ENCODE peak calls at places on chromosomes 7 and 10, in eight cellular contexts. Q is midbrain; S is tibial artery; M is NCI-H82; Y is nephron progenitor cell; J is GM10248; Z is activated CD4-positive, CD25-positive, alpha-beta regulatory T cell treated with anti-CD3 and anti-CD28 coated beads, Interleukin-2, amount 50 U/mL, for 16 hours; I is anterior cingulate cortex. F is an unnamed sample.

GRCh38 chr10:125284875-125285597 is 124.7 kb upstream of the CTBP2 start:
- DNase-seq in S (no peak), Q (no peak), I (no peak), Z (no peak), M (peak; percentile 20), J (no peak), Y (no peak), F (no peak)

GRCh38 chr10:60963441-60964256 is 19.7 kb upstream of the RHOBTB1 start:
- DNase-seq in S (no peak), Z (no peak), Y (no peak), J (no peak), I (no peak), Q (no peak), M (no peak), F (no peak)

GRCh38 chr10:101110856-101111523 is 20.1 kb upstream of the TLX1 start:
- DNase-seq in Q (no peak), J (no peak), Z (no peak), I (no peak), S (no peak), M (no peak), Y (no peak), F (no peak)

GRCh38 chr7:651032-651728 is 75.3 kb upstream of the DNAAF5 start:
- DNase-seq in J (no peak), S (no peak), Y (no peak), I (no peak), Z (no peak), M (no peak), Q (no peak), F (no peak)

GRCh38 chr10:96618648-96619047 is 31.8 kb upstream of the TM9SF3 start:
- DNase-seq in I (peak; percentile 49), M (peak; percentile 79), Z (no peak), S (peak; percentile 70), Y (no peak), Q (peak; percentile 74), J (no peak), F (peak; percentile 45)

GRCh38 chr7:22178735-22179134 is 178.2 kb downstream of the RAPGEF5 start:
- DNase-seq in Z (no peak), Q (no peak), I (no peak), M (no peak), Y (no peak), S (no peak), J (no peak), F (no peak)

GRCh38 chr10:6095810-6096209 is 7.0 kb downstream of the RBM17 start:
- DNase-seq in J (no peak), S (no peak), Z (no peak), I (no peak), Q (no peak), M (no peak), Y (no peak), F (no peak)

GRCh38 chr7:41463770-41464470 is 239.0 kb downstream of the INHBA start:
- DNase-seq in J (no peak), Q (no peak), Z (no peak), I (no peak), S (no peak), Y (no peak), M (no peak), F (no peak)

GRCh38 chr10:84114088-84114667 is 25.1 kb upstream of the GHITM start:
- DNase-seq in Z (no peak), J (no peak), Y (no peak), S (no peak), I (no peak), Q (peak; percentile 8), M (peak; percentile 4), F (no peak)

GRCh38 chr10:73886625-73887024 is 12.3 kb upstream of the CAMK2G start:
- DNase-seq in Z (no peak), M (no peak), J (no peak), Y (no peak), S (no peak), I (no peak), Q (no peak), F (no peak)

GRCh38 chr10:86083206-86083605 is 283.4 kb downstream of the GRID1 start:
- DNase-seq in J (no peak), S (no peak), Y (no peak), Z (no peak), I (no peak), Q (no peak), M (no peak), F (no peak)

F was measured in putamen.